ENCODE peak calls at places on chromosome X, in five cellular contexts. One of them, this sample, is unnamed.

GRCh38 chrX:77347572-77347971 is 99.6 kb upstream of the FGF16 start:
- DNase-seq in SHP77: no peak
- DNase-seq in ELR: peak; percentile 7
- DNase-seq in mesenteric fat pad: no peak
- DNase-seq in WTC11: no peak
- DNase-seq in this sample: peak; percentile 77

GRCh38 chrX:138982350-138982749 is 270.8 kb upstream of the FGF13 start:
- DNase-seq in SHP77: no peak
- DNase-seq in ELR: no peak
- DNase-seq in mesenteric fat pad: no peak
- DNase-seq in WTC11: no peak
- DNase-seq in this sample: no peak

GRCh38 chrX:41133551-41133950 is 48.3 kb downstream of the USP9X start:
- DNase-seq in SHP77: no peak
- DNase-seq in ELR: no peak
- DNase-seq in mesenteric fat pad: no peak
- DNase-seq in WTC11: no peak
- DNase-seq in this sample: no peak

GRCh38 chrX:110123331-110123782 is 120.4 kb downstream of the TMEM164 start:
- DNase-seq in SHP77: no peak
- DNase-seq in ELR: no peak
- DNase-seq in mesenteric fat pad: no peak
- DNase-seq in WTC11: no peak
- DNase-seq in this sample: no peak

GRCh38 chrX:104721854-104722253 is 155.9 kb downstream of the IL1RAPL2 start:
- DNase-seq in SHP77: no peak
- DNase-seq in ELR: no peak
- DNase-seq in mesenteric fat pad: no peak
- DNase-seq in WTC11: no peak
- DNase-seq in this sample: no peak

GRCh38 chrX:47068214-47068613 is 10.0 kb upstream of the RGN start:
- DNase-seq in SHP77: no peak
- DNase-seq in ELR: no peak
- DNase-seq in mesenteric fat pad: no peak
- DNase-seq in WTC11: no peak
- DNase-seq in this sample: no peak

GRCh38 chrX:16797358-16797757 is 11.1 kb downstream of the TXLNG start:
- DNase-seq in SHP77: no peak
- DNase-seq in ELR: no peak
- DNase-seq in mesenteric fat pad: no peak
- DNase-seq in WTC11: no peak
- DNase-seq in this sample: no peak

GRCh38 chrX:87679849-87680248 is 162.2 kb downstream of the KLHL4 start:
- DNase-seq in SHP77: no peak
- DNase-seq in ELR: no peak
- DNase-seq in mesenteric fat pad: no peak
- DNase-seq in WTC11: no peak
- DNase-seq in this sample: no peak

GRCh38 chrX:129769467-129770154 is 10.1 kb upstream of the SASH3 start:
- DNase-seq in SHP77: no peak
- DNase-seq in ELR: no peak
- DNase-seq in mesenteric fat pad: no peak
- DNase-seq in WTC11: no peak
- DNase-seq in this sample: no peak

GRCh38 chrX:29813174-29813573 is 402.2 kb upstream of the MAGEB2 start:
- DNase-seq in SHP77: no peak
- DNase-seq in ELR: no peak
- DNase-seq in mesenteric fat pad: no peak
- DNase-seq in WTC11: no peak
- DNase-seq in this sample: no peak

GRCh38 chrX:48918644-48919340 is at the start of gene PIM2:
- DNase-seq in SHP77: peak; percentile 90
- DNase-seq in ELR: peak; percentile 93
- DNase-seq in mesenteric fat pad: peak; percentile 94
- DNase-seq in WTC11: peak; percentile 90
- DNase-seq in this sample: peak; percentile 97

GRCh38 chrX:153474718-153475117 is 4.3 kb upstream of the HAUS7 start:
- DNase-seq in SHP77: no peak
- DNase-seq in ELR: peak; percentile 66
- DNase-seq in mesenteric fat pad: no peak
- DNase-seq in WTC11: peak; percentile 51
- DNase-seq in this sample: peak; percentile 73

GRCh38 chrX:7926501-7926900 is 712 bp downstream of the PNPLA4 start:
- DNase-seq in SHP77: no peak
- DNase-seq in ELR: peak; percentile 24
- DNase-seq in mesenteric fat pad: no peak
- DNase-seq in WTC11: no peak
- DNase-seq in this sample: no peak

GRCh38 chrX:68238568-68238967 is 194.7 kb downstream of the OPHN1 start:
- DNase-seq in SHP77: no peak
- DNase-seq in ELR: peak; percentile 15
- DNase-seq in mesenteric fat pad: no peak
- DNase-seq in WTC11: peak; percentile 51
- DNase-seq in this sample: peak; percentile 55

GRCh38 chrX:103017542-103017941 is 46.4 kb downstream of the BEX1 start:
- DNase-seq in SHP77: no peak
- DNase-seq in ELR: peak; percentile 6
- DNase-seq in mesenteric fat pad: no peak
- DNase-seq in WTC11: no peak
- DNase-seq in this sample: no peak

GRCh38 chrX:24371391-24371972 is 11.0 kb downstream of the SUPT20HL1 start:
- DNase-seq in SHP77: peak; percentile 50
- DNase-seq in ELR: peak; percentile 64
- DNase-seq in mesenteric fat pad: no peak
- DNase-seq in WTC11: peak; percentile 74
- DNase-seq in this sample: peak; percentile 86

GRCh38 chrX:119427024-119427794 is 28.1 kb downstream of the SLC25A43 start:
- DNase-seq in SHP77: no peak
- DNase-seq in ELR: no peak
- DNase-seq in mesenteric fat pad: no peak
- DNase-seq in WTC11: no peak
- DNase-seq in this sample: no peak

GRCh38 chrX:130091976-130092522 is 18.2 kb downstream of the ELF4 start:
- DNase-seq in SHP77: peak; percentile 49
- DNase-seq in ELR: no peak
- DNase-seq in mesenteric fat pad: no peak
- DNase-seq in WTC11: peak; percentile 26
- DNase-seq in this sample: no peak

GRCh38 chrX:40015693-40016092 is 82.1 kb downstream of the BCOR start:
- DNase-seq in SHP77: no peak
- DNase-seq in ELR: no peak
- DNase-seq in mesenteric fat pad: no peak
- DNase-seq in WTC11: no peak
- DNase-seq in this sample: no peak

GRCh38 chrX:151151668-151152267 is 24.6 kb upstream of the GPR50 start:
- DNase-seq in SHP77: peak; percentile 10
- DNase-seq in ELR: peak; percentile 54
- DNase-seq in mesenteric fat pad: no peak
- DNase-seq in WTC11: peak; percentile 10
- DNase-seq in this sample: no peak

GRCh38 chrX:121832446-121832845 is 785.0 kb downstream of the GLUD2 start:
- DNase-seq in SHP77: no peak
- DNase-seq in ELR: no peak
- DNase-seq in mesenteric fat pad: no peak
- DNase-seq in WTC11: no peak
- DNase-seq in this sample: no peak

GRCh38 chrX:118682258-118683014 is 45.0 kb upstream of the IL13RA1 start:
- DNase-seq in SHP77: peak; percentile 21
- DNase-seq in ELR: no peak
- DNase-seq in mesenteric fat pad: no peak
- DNase-seq in WTC11: no peak
- DNase-seq in this sample: no peak

GRCh38 chrX:15382809-15383208 is 1.4 kb downstream of the VEGFD start:
- DNase-seq in SHP77: no peak
- DNase-seq in ELR: no peak
- DNase-seq in mesenteric fat pad: no peak
- DNase-seq in WTC11: no peak
- DNase-seq in this sample: no peak

GRCh38 chrX:2710041-2710471 is 19.0 kb downstream of the CD99 start:
- DNase-seq in SHP77: no peak
- DNase-seq in ELR: peak; percentile 89
- DNase-seq in mesenteric fat pad: no peak
- DNase-seq in WTC11: no peak
- DNase-seq in this sample: peak; percentile 67

GRCh38 chrX:132776486-132777210 is 181.8 kb downstream of the HS6ST2 start:
- DNase-seq in SHP77: no peak
- DNase-seq in ELR: no peak
- DNase-seq in mesenteric fat pad: no peak
- DNase-seq in WTC11: no peak
- DNase-seq in this sample: no peak

GRCh38 chrX:100931218-100931924 is 2.7 kb upstream of the XKRX start:
- DNase-seq in SHP77: no peak
- DNase-seq in ELR: peak; percentile 7
- DNase-seq in mesenteric fat pad: no peak
- DNase-seq in WTC11: no peak
- DNase-seq in this sample: no peak

GRCh38 chrX:8364369-8365141 is 100.1 kb upstream of the VCX3B start:
- DNase-seq in SHP77: peak; percentile 19
- DNase-seq in ELR: peak; percentile 50
- DNase-seq in mesenteric fat pad: no peak
- DNase-seq in WTC11: peak; percentile 60
- DNase-seq in this sample: peak; percentile 57

GRCh38 chrX:1093112-1093511 is 119.3 kb downstream of the CRLF2 start:
- DNase-seq in SHP77: no peak
- DNase-seq in ELR: no peak
- DNase-seq in mesenteric fat pad: no peak
- DNase-seq in WTC11: no peak
- DNase-seq in this sample: peak; percentile 60

GRCh38 chrX:130772313-130773140 is 130.5 kb downstream of the ENOX2 start:
- DNase-seq in SHP77: no peak
- DNase-seq in ELR: peak; percentile 72
- DNase-seq in mesenteric fat pad: no peak
- DNase-seq in WTC11: no peak
- DNase-seq in this sample: no peak

GRCh38 chrX:96563663-96564062 is 121.0 kb upstream of the DIAPH2 start:
- DNase-seq in SHP77: no peak
- DNase-seq in ELR: no peak
- DNase-seq in mesenteric fat pad: no peak
- DNase-seq in WTC11: no peak
- DNase-seq in this sample: no peak

GRCh38 chrX:152733261-152733975 is at the start of the genes CSAG1 and MAGEA12:
- DNase-seq in SHP77: peak; percentile 85
- DNase-seq in ELR: no peak
- DNase-seq in mesenteric fat pad: peak; percentile 68
- DNase-seq in WTC11: no peak
- DNase-seq in this sample: no peak

GRCh38 chrX:150158554-150159332 is 204.4 kb upstream of the MAMLD1 start:
- DNase-seq in SHP77: no peak
- DNase-seq in ELR: no peak
- DNase-seq in mesenteric fat pad: no peak
- DNase-seq in WTC11: no peak
- DNase-seq in this sample: peak; percentile 26

GRCh38 chrX:6184900-6185515 is 43.7 kb downstream of the NLGN4X start:
- DNase-seq in SHP77: no peak
- DNase-seq in ELR: no peak
- DNase-seq in mesenteric fat pad: no peak
- DNase-seq in WTC11: no peak
- DNase-seq in this sample: no peak

GRCh38 chrX:16466640-16467432 is 183.1 kb upstream of the S100G start:
- DNase-seq in SHP77: no peak
- DNase-seq in ELR: peak; percentile 86
- DNase-seq in mesenteric fat pad: no peak
- DNase-seq in WTC11: no peak
- DNase-seq in this sample: peak; percentile 89

GRCh38 chrX:43655151-43655676 is 885 bp upstream of the MAOA start:
- DNase-seq in SHP77: peak; percentile 14
- DNase-seq in ELR: peak; percentile 14
- DNase-seq in mesenteric fat pad: peak; percentile 90
- DNase-seq in WTC11: peak; percentile 13
- DNase-seq in this sample: peak; percentile 75

GRCh38 chrX:140765043-140765784 is 55.7 kb downstream of the LINC00632 start:
- DNase-seq in SHP77: no peak
- DNase-seq in ELR: peak; percentile 51
- DNase-seq in mesenteric fat pad: no peak
- DNase-seq in WTC11: peak; percentile 9
- DNase-seq in this sample: peak; percentile 61

GRCh38 chrX:53357799-53358530 is 64.5 kb downstream of the SMC1A start:
- DNase-seq in SHP77: peak; percentile 9
- DNase-seq in ELR: peak; percentile 12
- DNase-seq in mesenteric fat pad: no peak
- DNase-seq in WTC11: peak; percentile 9
- DNase-seq in this sample: no peak